ENCODE peak calls at places on chromosomes 7 and 10, in eight cellular contexts. One of them, this sample, is unnamed.

GRCh38 chr7:425794-426188 is 93.9 kb downstream of the PDGFA start:
- DNase-seq in AG04450: no peak
- DNase-seq in choroid plexus epithelial cell: no peak
- DNase-seq in HCT116: no peak
- DNase-seq in HL-60: no peak
- DNase-seq in fibroblast of lung: no peak
- DNase-seq in neural crest cell: no peak
- DNase-seq in HepG2: no peak
- DNase-seq in this sample: no peak

GRCh38 chr10:103584216-103585010 is 90.9 kb downstream of the NEURL1 start:
- DNase-seq in HL-60: peak
- DNase-seq in AG04450: no peak
- DNase-seq in HCT116: no peak
- DNase-seq in HepG2: no peak
- DNase-seq in fibroblast of lung: peak
- DNase-seq in neural crest cell: no peak
- DNase-seq in choroid plexus epithelial cell: no peak
- DNase-seq in this sample: no peak

GRCh38 chr10:98212204-98212603 is 55.8 kb downstream of the LOXL4 start:
- DNase-seq in HL-60: no peak
- DNase-seq in HCT116: no peak
- DNase-seq in choroid plexus epithelial cell: no peak
- DNase-seq in fibroblast of lung: no peak
- DNase-seq in neural crest cell: no peak
- DNase-seq in HepG2: no peak
- DNase-seq in AG04450: no peak
- DNase-seq in this sample: peak

GRCh38 chr7:73329861-73330581 is 2.1 kb downstream of the FKBP6 start:
- DNase-seq in neural crest cell: no peak
- DNase-seq in AG04450: peak
- DNase-seq in HL-60: no peak
- DNase-seq in choroid plexus epithelial cell: peak
- DNase-seq in fibroblast of lung: peak
- DNase-seq in HCT116: no peak
- DNase-seq in HepG2: no peak
- DNase-seq in this sample: no peak

GRCh38 chr7:28430626-28431025 is 18.3 kb downstream of the CREB5 start:
- DNase-seq in fibroblast of lung: no peak
- DNase-seq in AG04450: no peak
- DNase-seq in HCT116: no peak
- DNase-seq in HepG2: no peak
- DNase-seq in HL-60: no peak
- DNase-seq in neural crest cell: no peak
- DNase-seq in choroid plexus epithelial cell: no peak
- DNase-seq in this sample: no peak

GRCh38 chr7:102469972-102470825 is 5.4 kb downstream of the LRWD1 start:
- DNase-seq in choroid plexus epithelial cell: no peak
- DNase-seq in HL-60: no peak
- DNase-seq in AG04450: no peak
- DNase-seq in neural crest cell: no peak
- DNase-seq in HCT116: no peak
- DNase-seq in HepG2: no peak
- DNase-seq in fibroblast of lung: no peak
- DNase-seq in this sample: no peak

GRCh38 chr10:17123062-17123661 is 6.4 kb downstream of the CUBN start:
- DNase-seq in HepG2: no peak
- DNase-seq in HL-60: no peak
- DNase-seq in neural crest cell: no peak
- DNase-seq in choroid plexus epithelial cell: peak
- DNase-seq in HCT116: no peak
- DNase-seq in AG04450: peak
- DNase-seq in fibroblast of lung: peak
- DNase-seq in this sample: no peak

GRCh38 chr7:77427996-77428603 is 12.0 kb upstream of the GSAP start:
- DNase-seq in HepG2: no peak
- DNase-seq in AG04450: no peak
- DNase-seq in HL-60: no peak
- DNase-seq in fibroblast of lung: peak
- DNase-seq in neural crest cell: no peak
- DNase-seq in HCT116: no peak
- DNase-seq in choroid plexus epithelial cell: peak
- DNase-seq in this sample: no peak

GRCh38 chr10:91309711-91310110 is 89.2 kb downstream of the PCGF5 start:
- DNase-seq in neural crest cell: no peak
- DNase-seq in HepG2: no peak
- DNase-seq in HL-60: no peak
- DNase-seq in fibroblast of lung: no peak
- DNase-seq in choroid plexus epithelial cell: no peak
- DNase-seq in HCT116: no peak
- DNase-seq in AG04450: no peak
- DNase-seq in this sample: no peak

GRCh38 chr10:104317195-104318095 is 20.8 kb downstream of the ITPRIP start:
- DNase-seq in neural crest cell: no peak
- DNase-seq in AG04450: no peak
- DNase-seq in fibroblast of lung: peak
- DNase-seq in HCT116: no peak
- DNase-seq in choroid plexus epithelial cell: peak
- DNase-seq in HepG2: no peak
- DNase-seq in HL-60: no peak
- DNase-seq in this sample: no peak

GRCh38 chr10:122126763-122127659 is 138.0 kb downstream of the TACC2 start:
- DNase-seq in fibroblast of lung: peak
- DNase-seq in neural crest cell: no peak
- DNase-seq in HepG2: peak
- DNase-seq in HL-60: no peak
- DNase-seq in HCT116: peak
- DNase-seq in choroid plexus epithelial cell: peak
- DNase-seq in AG04450: peak
- DNase-seq in this sample: no peak

GRCh38 chr7:55574062-55574717 is 1.9 kb upstream of the VOPP1 start:
- DNase-seq in AG04450: no peak
- DNase-seq in neural crest cell: no peak
- DNase-seq in choroid plexus epithelial cell: peak
- DNase-seq in HL-60: no peak
- DNase-seq in HepG2: no peak
- DNase-seq in HCT116: no peak
- DNase-seq in fibroblast of lung: peak
- DNase-seq in this sample: no peak

GRCh38 chr7:55573526-55573925 is 1.2 kb upstream of the VOPP1 start:
- DNase-seq in HL-60: no peak
- DNase-seq in AG04450: no peak
- DNase-seq in choroid plexus epithelial cell: peak
- DNase-seq in HCT116: no peak
- DNase-seq in fibroblast of lung: peak
- DNase-seq in neural crest cell: no peak
- DNase-seq in HepG2: no peak
- DNase-seq in this sample: no peak

GRCh38 chr7:55575098-55575497 is 2.8 kb upstream of the VOPP1 start:
- DNase-seq in HepG2: no peak
- DNase-seq in HL-60: no peak
- DNase-seq in HCT116: no peak
- DNase-seq in choroid plexus epithelial cell: no peak
- DNase-seq in neural crest cell: no peak
- DNase-seq in AG04450: no peak
- DNase-seq in fibroblast of lung: no peak
- DNase-seq in this sample: no peak

GRCh38 chr7:55575733-55576132 is 3.4 kb upstream of the VOPP1 start:
- DNase-seq in choroid plexus epithelial cell: no peak
- DNase-seq in HepG2: no peak
- DNase-seq in neural crest cell: no peak
- DNase-seq in fibroblast of lung: no peak
- DNase-seq in HCT116: no peak
- DNase-seq in HL-60: no peak
- DNase-seq in AG04450: no peak
- DNase-seq in this sample: no peak

DNA sequence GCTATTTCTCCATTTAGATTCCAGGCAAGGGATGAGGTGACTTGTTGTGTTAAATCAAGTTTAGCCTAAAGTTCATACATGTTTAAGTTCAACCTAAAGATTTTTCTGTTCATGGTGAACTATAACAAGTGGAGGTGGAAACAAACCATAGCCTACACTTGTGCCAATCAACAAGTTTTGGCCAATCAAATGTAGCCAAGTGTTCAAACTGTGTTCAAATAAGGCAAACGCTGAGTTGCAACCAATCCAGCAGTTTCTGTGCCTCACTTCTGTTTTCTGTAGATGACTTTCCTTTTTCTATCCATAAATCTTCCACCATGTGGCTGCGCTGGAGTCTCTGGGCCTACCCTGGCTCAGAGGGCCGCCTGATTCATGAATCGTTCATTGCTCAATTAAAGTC is 4.5 kb upstream of the VOPP1 start:
- DNase-seq in HepG2: no peak
- DNase-seq in HL-60: no peak
- DNase-seq in choroid plexus epithelial cell: no peak
- DNase-seq in AG04450: no peak
- DNase-seq in neural crest cell: no peak
- DNase-seq in HCT116: no peak
- DNase-seq in fibroblast of lung: no peak
- DNase-seq in this sample: no peak
- TF ChIP-seq CTCF in HepG2: no peak
- TF ChIP-seq CTCF in HL-60: no peak
- TF ChIP-seq CTCF in choroid plexus epithelial cell: no peak
- TF ChIP-seq CTCF in AG04450: no peak
- TF ChIP-seq CTCF in neural crest cell: no peak
- TF ChIP-seq CTCF in HCT116: no peak
- TF ChIP-seq CTCF in fibroblast of lung: no peak
- TF ChIP-seq CTCF in this sample: no peak

GRCh38 chr10:28545967-28546644 is 13.2 kb downstream of the WAC start:
- DNase-seq in fibroblast of lung: no peak
- DNase-seq in choroid plexus epithelial cell: no peak
- DNase-seq in HCT116: no peak
- DNase-seq in HL-60: no peak
- DNase-seq in neural crest cell: no peak
- DNase-seq in AG04450: no peak
- DNase-seq in HepG2: no peak
- DNase-seq in this sample: no peak

GRCh38 chr10:28542728-28543127 is 9.8 kb downstream of the WAC start:
- DNase-seq in choroid plexus epithelial cell: no peak
- DNase-seq in fibroblast of lung: no peak
- DNase-seq in HepG2: no peak
- DNase-seq in HCT116: no peak
- DNase-seq in AG04450: no peak
- DNase-seq in neural crest cell: no peak
- DNase-seq in HL-60: no peak
- DNase-seq in this sample: no peak

GRCh38 chr10:28540145-28540544 is 7.2 kb downstream of the WAC start:
- DNase-seq in HCT116: no peak
- DNase-seq in HL-60: no peak
- DNase-seq in choroid plexus epithelial cell: no peak
- DNase-seq in AG04450: no peak
- DNase-seq in fibroblast of lung: no peak
- DNase-seq in HepG2: no peak
- DNase-seq in neural crest cell: no peak
- DNase-seq in this sample: no peak

GRCh38 chr10:28544058-28544457 is 11.1 kb downstream of the WAC start:
- DNase-seq in HCT116: no peak
- DNase-seq in HepG2: no peak
- DNase-seq in AG04450: no peak
- DNase-seq in choroid plexus epithelial cell: no peak
- DNase-seq in neural crest cell: no peak
- DNase-seq in fibroblast of lung: no peak
- DNase-seq in HL-60: no peak
- DNase-seq in this sample: no peak

GRCh38 chr10:28541695-28542365 is 8.9 kb downstream of the WAC start:
- DNase-seq in neural crest cell: no peak
- DNase-seq in HepG2: no peak
- DNase-seq in AG04450: no peak
- DNase-seq in fibroblast of lung: no peak
- DNase-seq in choroid plexus epithelial cell: no peak
- DNase-seq in HL-60: no peak
- DNase-seq in HCT116: no peak
- DNase-seq in this sample: no peak
- TF ChIP-seq CTCF in neural crest cell: peak
- TF ChIP-seq CTCF in HepG2: no peak
- TF ChIP-seq CTCF in AG04450: no peak
- TF ChIP-seq CTCF in fibroblast of lung: no peak
- TF ChIP-seq CTCF in choroid plexus epithelial cell: peak
- TF ChIP-seq CTCF in HL-60: no peak
- TF ChIP-seq CTCF in HCT116: no peak
- TF ChIP-seq CTCF in this sample: no peak

DNA sequence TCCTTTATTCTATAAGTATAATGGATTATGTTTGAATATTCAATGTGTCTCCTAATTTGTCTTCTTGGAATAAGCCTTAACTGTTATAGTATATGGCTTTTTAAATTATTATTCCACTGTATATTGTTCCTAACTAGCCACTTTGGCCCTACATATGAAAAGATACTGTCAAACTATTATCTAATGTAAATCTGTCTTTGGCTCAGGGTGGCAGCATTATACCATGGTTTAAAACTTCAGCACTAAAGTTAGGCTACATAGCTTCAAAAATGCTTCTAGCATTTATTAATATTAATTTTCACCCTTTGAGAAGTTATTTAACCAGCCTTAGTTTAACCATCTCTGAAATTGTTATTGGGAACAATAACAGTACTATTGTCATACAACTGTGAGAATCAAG is 543.1 kb upstream of the MBL2 start:
- DNase-seq in HepG2: no peak
- DNase-seq in neural crest cell: no peak
- DNase-seq in choroid plexus epithelial cell: peak
- DNase-seq in AG04450: no peak
- DNase-seq in HCT116: no peak
- DNase-seq in fibroblast of lung: peak
- DNase-seq in HL-60: no peak
- DNase-seq in this sample: no peak
- TF ChIP-seq CTCF in HepG2: no peak
- TF ChIP-seq CTCF in neural crest cell: no peak
- TF ChIP-seq CTCF in choroid plexus epithelial cell: no peak
- TF ChIP-seq CTCF in AG04450: no peak
- TF ChIP-seq CTCF in HCT116: no peak
- TF ChIP-seq CTCF in fibroblast of lung: no peak
- TF ChIP-seq CTCF in HL-60: no peak
- TF ChIP-seq CTCF in this sample: peak

GRCh38 chr10:35371731-35372130 is 35.4 kb downstream of the CCNY start:
- DNase-seq in HCT116: no peak
- DNase-seq in fibroblast of lung: no peak
- DNase-seq in neural crest cell: no peak
- DNase-seq in HL-60: no peak
- DNase-seq in HepG2: no peak
- DNase-seq in choroid plexus epithelial cell: no peak
- DNase-seq in AG04450: no peak
- DNase-seq in this sample: no peak

GRCh38 chr10:35372329-35372728 is 36.0 kb downstream of the CCNY start:
- DNase-seq in AG04450: no peak
- DNase-seq in neural crest cell: no peak
- DNase-seq in HL-60: peak
- DNase-seq in choroid plexus epithelial cell: no peak
- DNase-seq in fibroblast of lung: peak
- DNase-seq in HepG2: no peak
- DNase-seq in HCT116: no peak
- DNase-seq in this sample: no peak

GRCh38 chr10:35377050-35377723 is 40.9 kb downstream of the CCNY start:
- DNase-seq in fibroblast of lung: no peak
- DNase-seq in choroid plexus epithelial cell: no peak
- DNase-seq in HL-60: no peak
- DNase-seq in HCT116: no peak
- DNase-seq in HepG2: no peak
- DNase-seq in AG04450: no peak
- DNase-seq in neural crest cell: no peak
- DNase-seq in this sample: no peak

GRCh38 chr10:35378547-35379210 is 42.4 kb downstream of the CCNY start:
- DNase-seq in AG04450: no peak
- DNase-seq in HL-60: no peak
- DNase-seq in fibroblast of lung: peak
- DNase-seq in HepG2: no peak
- DNase-seq in neural crest cell: no peak
- DNase-seq in choroid plexus epithelial cell: peak
- DNase-seq in HCT116: no peak
- DNase-seq in this sample: no peak

GRCh38 chr10:35375091-35375765 is 38.9 kb downstream of the CCNY start:
- DNase-seq in HCT116: no peak
- DNase-seq in HepG2: no peak
- DNase-seq in fibroblast of lung: peak
- DNase-seq in choroid plexus epithelial cell: peak
- DNase-seq in HL-60: no peak
- DNase-seq in neural crest cell: no peak
- DNase-seq in AG04450: no peak
- DNase-seq in this sample: no peak
- TF ChIP-seq CTCF in HCT116: no peak
- TF ChIP-seq CTCF in HepG2: no peak
- TF ChIP-seq CTCF in fibroblast of lung: no peak
- TF ChIP-seq CTCF in choroid plexus epithelial cell: peak
- TF ChIP-seq CTCF in HL-60: no peak
- TF ChIP-seq CTCF in neural crest cell: peak
- TF ChIP-seq CTCF in AG04450: peak
- TF ChIP-seq CTCF in this sample: no peak